ENCODE peak calls at places on chromosomes 3 and 15, in ten cellular contexts. One of them, this sample, is unnamed.

GRCh38 chr3:48034000-48034516 is 17.8 kb upstream of the MAP4 start:
- DNase-seq in stimulated activated naive B cell treated with anti-CD40 and anti-IgM and Interleukin-4, amounts not matched to agents 10 μg/mL and 1 μg/mL and 100 μg/mL, for 72 hours: no peak
- DNase-seq in NCI-H1105 treated with DMSO at 0.1 percent for 48 hours: no peak
- DNase-seq in AG08396: peak; percentile 42
- DNase-seq in LoVo: peak; percentile 27
- DNase-seq in activated CD8-positive, alpha-beta memory T cell treated with anti-CD3 and anti-CD28 coated beads, Interleukin-2, amount 50 U/mL, for 48 hours: no peak
- DNase-seq in AG09319: no peak
- DNase-seq in activated naive CD4-positive, alpha-beta T cell: no peak
- DNase-seq in hippocampal formation: no peak
- DNase-seq in T1000: no peak
- DNase-seq in this sample: no peak

GRCh38 chr3:16151109-16151508 is 23.4 kb upstream of the GALNT15 start:
- DNase-seq in stimulated activated naive B cell treated with anti-CD40 and anti-IgM and Interleukin-4, amounts not matched to agents 10 μg/mL and 1 μg/mL and 100 μg/mL, for 72 hours: no peak
- DNase-seq in NCI-H1105 treated with DMSO at 0.1 percent for 48 hours: no peak
- DNase-seq in AG08396: peak; percentile 56
- DNase-seq in LoVo: no peak
- DNase-seq in activated CD8-positive, alpha-beta memory T cell treated with anti-CD3 and anti-CD28 coated beads, Interleukin-2, amount 50 U/mL, for 48 hours: no peak
- DNase-seq in AG09319: peak; percentile 74
- DNase-seq in activated naive CD4-positive, alpha-beta T cell: no peak
- DNase-seq in hippocampal formation: no peak
- DNase-seq in T1000: peak; percentile 36
- DNase-seq in this sample: no peak

GRCh38 chr3:45179163-45179562 is 33.0 kb upstream of the CDCP1 start:
- DNase-seq in stimulated activated naive B cell treated with anti-CD40 and anti-IgM and Interleukin-4, amounts not matched to agents 10 μg/mL and 1 μg/mL and 100 μg/mL, for 72 hours: no peak
- DNase-seq in NCI-H1105 treated with DMSO at 0.1 percent for 48 hours: no peak
- DNase-seq in AG08396: no peak
- DNase-seq in LoVo: no peak
- DNase-seq in activated CD8-positive, alpha-beta memory T cell treated with anti-CD3 and anti-CD28 coated beads, Interleukin-2, amount 50 U/mL, for 48 hours: no peak
- DNase-seq in AG09319: no peak
- DNase-seq in activated naive CD4-positive, alpha-beta T cell: no peak
- DNase-seq in hippocampal formation: no peak
- DNase-seq in T1000: peak; percentile 26
- DNase-seq in this sample: no peak

GRCh38 chr15:88841201-88841600 is 38.0 kb downstream of the ACAN start:
- DNase-seq in stimulated activated naive B cell treated with anti-CD40 and anti-IgM and Interleukin-4, amounts not matched to agents 10 μg/mL and 1 μg/mL and 100 μg/mL, for 72 hours: no peak
- DNase-seq in NCI-H1105 treated with DMSO at 0.1 percent for 48 hours: no peak
- DNase-seq in AG08396: no peak
- DNase-seq in LoVo: no peak
- DNase-seq in activated CD8-positive, alpha-beta memory T cell treated with anti-CD3 and anti-CD28 coated beads, Interleukin-2, amount 50 U/mL, for 48 hours: no peak
- DNase-seq in AG09319: no peak
- DNase-seq in activated naive CD4-positive, alpha-beta T cell: no peak
- DNase-seq in hippocampal formation: no peak
- DNase-seq in T1000: no peak
- DNase-seq in this sample: no peak

GRCh38 chr3:127820871-127821853 is 1.2 kb downstream of the MGLL start:
- DNase-seq in stimulated activated naive B cell treated with anti-CD40 and anti-IgM and Interleukin-4, amounts not matched to agents 10 μg/mL and 1 μg/mL and 100 μg/mL, for 72 hours: no peak
- DNase-seq in NCI-H1105 treated with DMSO at 0.1 percent for 48 hours: peak; percentile 80
- DNase-seq in AG08396: no peak
- DNase-seq in LoVo: peak; percentile 63
- DNase-seq in activated CD8-positive, alpha-beta memory T cell treated with anti-CD3 and anti-CD28 coated beads, Interleukin-2, amount 50 U/mL, for 48 hours: no peak
- DNase-seq in AG09319: no peak
- DNase-seq in activated naive CD4-positive, alpha-beta T cell: no peak
- DNase-seq in hippocampal formation: no peak
- DNase-seq in T1000: no peak
- DNase-seq in this sample: no peak

GRCh38 chr3:32335365-32336122 is 56.1 kb upstream of the CMTM7 start:
- DNase-seq in stimulated activated naive B cell treated with anti-CD40 and anti-IgM and Interleukin-4, amounts not matched to agents 10 μg/mL and 1 μg/mL and 100 μg/mL, for 72 hours: no peak
- DNase-seq in NCI-H1105 treated with DMSO at 0.1 percent for 48 hours: no peak
- DNase-seq in AG08396: no peak
- DNase-seq in LoVo: no peak
- DNase-seq in activated CD8-positive, alpha-beta memory T cell treated with anti-CD3 and anti-CD28 coated beads, Interleukin-2, amount 50 U/mL, for 48 hours: no peak
- DNase-seq in AG09319: no peak
- DNase-seq in activated naive CD4-positive, alpha-beta T cell: no peak
- DNase-seq in hippocampal formation: no peak
- DNase-seq in T1000: no peak
- DNase-seq in this sample: no peak

GRCh38 chr3:50978991-50979667 is 304.4 kb downstream of the DOCK3 start:
- DNase-seq in stimulated activated naive B cell treated with anti-CD40 and anti-IgM and Interleukin-4, amounts not matched to agents 10 μg/mL and 1 μg/mL and 100 μg/mL, for 72 hours: no peak
- DNase-seq in NCI-H1105 treated with DMSO at 0.1 percent for 48 hours: no peak
- DNase-seq in AG08396: no peak
- DNase-seq in LoVo: no peak
- DNase-seq in activated CD8-positive, alpha-beta memory T cell treated with anti-CD3 and anti-CD28 coated beads, Interleukin-2, amount 50 U/mL, for 48 hours: no peak
- DNase-seq in AG09319: no peak
- DNase-seq in activated naive CD4-positive, alpha-beta T cell: no peak
- DNase-seq in hippocampal formation: no peak
- DNase-seq in T1000: no peak
- DNase-seq in this sample: no peak

GRCh38 chr3:46700772-46701171 is 420 bp upstream of the TMIE start:
- DNase-seq in stimulated activated naive B cell treated with anti-CD40 and anti-IgM and Interleukin-4, amounts not matched to agents 10 μg/mL and 1 μg/mL and 100 μg/mL, for 72 hours: no peak
- DNase-seq in NCI-H1105 treated with DMSO at 0.1 percent for 48 hours: peak; percentile 25
- DNase-seq in AG08396: peak; percentile 43
- DNase-seq in LoVo: no peak
- DNase-seq in activated CD8-positive, alpha-beta memory T cell treated with anti-CD3 and anti-CD28 coated beads, Interleukin-2, amount 50 U/mL, for 48 hours: no peak
- DNase-seq in AG09319: no peak
- DNase-seq in activated naive CD4-positive, alpha-beta T cell: no peak
- DNase-seq in hippocampal formation: peak; percentile 44
- DNase-seq in T1000: no peak
- DNase-seq in this sample: no peak

GRCh38 chr3:178059124-178059523 is 477.1 kb upstream of the KCNMB2 start:
- DNase-seq in stimulated activated naive B cell treated with anti-CD40 and anti-IgM and Interleukin-4, amounts not matched to agents 10 μg/mL and 1 μg/mL and 100 μg/mL, for 72 hours: no peak
- DNase-seq in NCI-H1105 treated with DMSO at 0.1 percent for 48 hours: peak; percentile 61
- DNase-seq in AG08396: no peak
- DNase-seq in LoVo: no peak
- DNase-seq in activated CD8-positive, alpha-beta memory T cell treated with anti-CD3 and anti-CD28 coated beads, Interleukin-2, amount 50 U/mL, for 48 hours: no peak
- DNase-seq in AG09319: no peak
- DNase-seq in activated naive CD4-positive, alpha-beta T cell: no peak
- DNase-seq in hippocampal formation: no peak
- DNase-seq in T1000: no peak
- DNase-seq in this sample: no peak

GRCh38 chr3:137035631-137036030 is 77.8 kb downstream of the IL20RB start:
- DNase-seq in stimulated activated naive B cell treated with anti-CD40 and anti-IgM and Interleukin-4, amounts not matched to agents 10 μg/mL and 1 μg/mL and 100 μg/mL, for 72 hours: no peak
- DNase-seq in NCI-H1105 treated with DMSO at 0.1 percent for 48 hours: no peak
- DNase-seq in AG08396: peak; percentile 41
- DNase-seq in LoVo: no peak
- DNase-seq in activated CD8-positive, alpha-beta memory T cell treated with anti-CD3 and anti-CD28 coated beads, Interleukin-2, amount 50 U/mL, for 48 hours: no peak
- DNase-seq in AG09319: no peak
- DNase-seq in activated naive CD4-positive, alpha-beta T cell: no peak
- DNase-seq in hippocampal formation: no peak
- DNase-seq in T1000: no peak
- DNase-seq in this sample: no peak

GRCh38 chr3:161354554-161354953 is 16.8 kb downstream of the SPTSSB start:
- DNase-seq in stimulated activated naive B cell treated with anti-CD40 and anti-IgM and Interleukin-4, amounts not matched to agents 10 μg/mL and 1 μg/mL and 100 μg/mL, for 72 hours: no peak
- DNase-seq in NCI-H1105 treated with DMSO at 0.1 percent for 48 hours: no peak
- DNase-seq in AG08396: no peak
- DNase-seq in LoVo: no peak
- DNase-seq in activated CD8-positive, alpha-beta memory T cell treated with anti-CD3 and anti-CD28 coated beads, Interleukin-2, amount 50 U/mL, for 48 hours: no peak
- DNase-seq in AG09319: no peak
- DNase-seq in activated naive CD4-positive, alpha-beta T cell: no peak
- DNase-seq in hippocampal formation: no peak
- DNase-seq in T1000: no peak
- DNase-seq in this sample: no peak

GRCh38 chr3:160129459-160130061 is 95.7 kb upstream of the C3orf80 start:
- DNase-seq in stimulated activated naive B cell treated with anti-CD40 and anti-IgM and Interleukin-4, amounts not matched to agents 10 μg/mL and 1 μg/mL and 100 μg/mL, for 72 hours: no peak
- DNase-seq in NCI-H1105 treated with DMSO at 0.1 percent for 48 hours: no peak
- DNase-seq in AG08396: peak; percentile 75
- DNase-seq in LoVo: peak; percentile 38
- DNase-seq in activated CD8-positive, alpha-beta memory T cell treated with anti-CD3 and anti-CD28 coated beads, Interleukin-2, amount 50 U/mL, for 48 hours: no peak
- DNase-seq in AG09319: peak; percentile 89
- DNase-seq in activated naive CD4-positive, alpha-beta T cell: no peak
- DNase-seq in hippocampal formation: no peak
- DNase-seq in T1000: peak; percentile 16
- DNase-seq in this sample: no peak

GRCh38 chr3:71054312-71054711 is 529.2 kb downstream of the FOXP1 start:
- DNase-seq in stimulated activated naive B cell treated with anti-CD40 and anti-IgM and Interleukin-4, amounts not matched to agents 10 μg/mL and 1 μg/mL and 100 μg/mL, for 72 hours: no peak
- DNase-seq in NCI-H1105 treated with DMSO at 0.1 percent for 48 hours: no peak
- DNase-seq in AG08396: no peak
- DNase-seq in LoVo: no peak
- DNase-seq in activated CD8-positive, alpha-beta memory T cell treated with anti-CD3 and anti-CD28 coated beads, Interleukin-2, amount 50 U/mL, for 48 hours: no peak
- DNase-seq in AG09319: no peak
- DNase-seq in activated naive CD4-positive, alpha-beta T cell: no peak
- DNase-seq in hippocampal formation: no peak
- DNase-seq in T1000: no peak
- DNase-seq in this sample: no peak

GRCh38 chr15:23835944-23836343 is 148.8 kb upstream of the NDN start:
- DNase-seq in stimulated activated naive B cell treated with anti-CD40 and anti-IgM and Interleukin-4, amounts not matched to agents 10 μg/mL and 1 μg/mL and 100 μg/mL, for 72 hours: no peak
- DNase-seq in NCI-H1105 treated with DMSO at 0.1 percent for 48 hours: no peak
- DNase-seq in AG08396: no peak
- DNase-seq in LoVo: no peak
- DNase-seq in activated CD8-positive, alpha-beta memory T cell treated with anti-CD3 and anti-CD28 coated beads, Interleukin-2, amount 50 U/mL, for 48 hours: no peak
- DNase-seq in AG09319: no peak
- DNase-seq in activated naive CD4-positive, alpha-beta T cell: no peak
- DNase-seq in hippocampal formation: no peak
- DNase-seq in T1000: no peak
- DNase-seq in this sample: no peak

GRCh38 chr3:124648551-124648950 is 81.7 kb upstream of the UMPS start:
- DNase-seq in stimulated activated naive B cell treated with anti-CD40 and anti-IgM and Interleukin-4, amounts not matched to agents 10 μg/mL and 1 μg/mL and 100 μg/mL, for 72 hours: no peak
- DNase-seq in NCI-H1105 treated with DMSO at 0.1 percent for 48 hours: no peak
- DNase-seq in AG08396: no peak
- DNase-seq in LoVo: no peak
- DNase-seq in activated CD8-positive, alpha-beta memory T cell treated with anti-CD3 and anti-CD28 coated beads, Interleukin-2, amount 50 U/mL, for 48 hours: no peak
- DNase-seq in AG09319: no peak
- DNase-seq in activated naive CD4-positive, alpha-beta T cell: no peak
- DNase-seq in hippocampal formation: no peak
- DNase-seq in T1000: no peak
- DNase-seq in this sample: no peak

GRCh38 chr3:99843590-99844260 is 26.1 kb downstream of the CMSS1 start:
- DNase-seq in stimulated activated naive B cell treated with anti-CD40 and anti-IgM and Interleukin-4, amounts not matched to agents 10 μg/mL and 1 μg/mL and 100 μg/mL, for 72 hours: no peak
- DNase-seq in NCI-H1105 treated with DMSO at 0.1 percent for 48 hours: no peak
- DNase-seq in AG08396: no peak
- DNase-seq in LoVo: no peak
- DNase-seq in activated CD8-positive, alpha-beta memory T cell treated with anti-CD3 and anti-CD28 coated beads, Interleukin-2, amount 50 U/mL, for 48 hours: no peak
- DNase-seq in AG09319: no peak
- DNase-seq in activated naive CD4-positive, alpha-beta T cell: no peak
- DNase-seq in hippocampal formation: no peak
- DNase-seq in T1000: no peak
- DNase-seq in this sample: no peak

GRCh38 chr3:111965484-111965883 is 13.3 kb upstream of the ABHD10 start:
- DNase-seq in stimulated activated naive B cell treated with anti-CD40 and anti-IgM and Interleukin-4, amounts not matched to agents 10 μg/mL and 1 μg/mL and 100 μg/mL, for 72 hours: no peak
- DNase-seq in NCI-H1105 treated with DMSO at 0.1 percent for 48 hours: no peak
- DNase-seq in AG08396: no peak
- DNase-seq in LoVo: no peak
- DNase-seq in activated CD8-positive, alpha-beta memory T cell treated with anti-CD3 and anti-CD28 coated beads, Interleukin-2, amount 50 U/mL, for 48 hours: no peak
- DNase-seq in AG09319: no peak
- DNase-seq in activated naive CD4-positive, alpha-beta T cell: no peak
- DNase-seq in hippocampal formation: no peak
- DNase-seq in T1000: no peak
- DNase-seq in this sample: no peak

GRCh38 chr3:73094951-73095350 is 33.5 kb downstream of the EBLN2 start:
- DNase-seq in stimulated activated naive B cell treated with anti-CD40 and anti-IgM and Interleukin-4, amounts not matched to agents 10 μg/mL and 1 μg/mL and 100 μg/mL, for 72 hours: no peak
- DNase-seq in NCI-H1105 treated with DMSO at 0.1 percent for 48 hours: no peak
- DNase-seq in AG08396: no peak
- DNase-seq in LoVo: no peak
- DNase-seq in activated CD8-positive, alpha-beta memory T cell treated with anti-CD3 and anti-CD28 coated beads, Interleukin-2, amount 50 U/mL, for 48 hours: no peak
- DNase-seq in AG09319: no peak
- DNase-seq in activated naive CD4-positive, alpha-beta T cell: no peak
- DNase-seq in hippocampal formation: no peak
- DNase-seq in T1000: no peak
- DNase-seq in this sample: peak; percentile 64

GRCh38 chr15:47349179-47349578 is 368.1 kb upstream of the SEMA6D start:
- DNase-seq in stimulated activated naive B cell treated with anti-CD40 and anti-IgM and Interleukin-4, amounts not matched to agents 10 μg/mL and 1 μg/mL and 100 μg/mL, for 72 hours: no peak
- DNase-seq in NCI-H1105 treated with DMSO at 0.1 percent for 48 hours: peak; percentile 87
- DNase-seq in AG08396: no peak
- DNase-seq in LoVo: no peak
- DNase-seq in activated CD8-positive, alpha-beta memory T cell treated with anti-CD3 and anti-CD28 coated beads, Interleukin-2, amount 50 U/mL, for 48 hours: no peak
- DNase-seq in AG09319: no peak
- DNase-seq in activated naive CD4-positive, alpha-beta T cell: no peak
- DNase-seq in hippocampal formation: no peak
- DNase-seq in T1000: no peak
- DNase-seq in this sample: no peak

GRCh38 chr3:29285356-29286070 is 4.6 kb downstream of the RBMS3 start:
- DNase-seq in stimulated activated naive B cell treated with anti-CD40 and anti-IgM and Interleukin-4, amounts not matched to agents 10 μg/mL and 1 μg/mL and 100 μg/mL, for 72 hours: no peak
- DNase-seq in NCI-H1105 treated with DMSO at 0.1 percent for 48 hours: no peak
- DNase-seq in AG08396: peak; percentile 8
- DNase-seq in LoVo: no peak
- DNase-seq in activated CD8-positive, alpha-beta memory T cell treated with anti-CD3 and anti-CD28 coated beads, Interleukin-2, amount 50 U/mL, for 48 hours: no peak
- DNase-seq in AG09319: no peak
- DNase-seq in activated naive CD4-positive, alpha-beta T cell: no peak
- DNase-seq in hippocampal formation: no peak
- DNase-seq in T1000: no peak
- DNase-seq in this sample: no peak

GRCh38 chr3:44554626-44555592 is at the start of gene ZKSCAN7:
- DNase-seq in stimulated activated naive B cell treated with anti-CD40 and anti-IgM and Interleukin-4, amounts not matched to agents 10 μg/mL and 1 μg/mL and 100 μg/mL, for 72 hours: peak; percentile 66
- DNase-seq in NCI-H1105 treated with DMSO at 0.1 percent for 48 hours: no peak
- DNase-seq in AG08396: peak; percentile 85
- DNase-seq in LoVo: no peak
- DNase-seq in activated CD8-positive, alpha-beta memory T cell treated with anti-CD3 and anti-CD28 coated beads, Interleukin-2, amount 50 U/mL, for 48 hours: peak; percentile 84
- DNase-seq in AG09319: no peak
- DNase-seq in activated naive CD4-positive, alpha-beta T cell: peak; percentile 8
- DNase-seq in hippocampal formation: peak; percentile 37
- DNase-seq in T1000: peak; percentile 41
- DNase-seq in this sample: peak; percentile 82

GRCh38 chr3:135538123-135538522 is 427.4 kb upstream of the PPP2R3A start:
- DNase-seq in stimulated activated naive B cell treated with anti-CD40 and anti-IgM and Interleukin-4, amounts not matched to agents 10 μg/mL and 1 μg/mL and 100 μg/mL, for 72 hours: no peak
- DNase-seq in NCI-H1105 treated with DMSO at 0.1 percent for 48 hours: no peak
- DNase-seq in AG08396: no peak
- DNase-seq in LoVo: no peak
- DNase-seq in activated CD8-positive, alpha-beta memory T cell treated with anti-CD3 and anti-CD28 coated beads, Interleukin-2, amount 50 U/mL, for 48 hours: no peak
- DNase-seq in AG09319: no peak
- DNase-seq in activated naive CD4-positive, alpha-beta T cell: no peak
- DNase-seq in hippocampal formation: no peak
- DNase-seq in T1000: no peak
- DNase-seq in this sample: no peak

GRCh38 chr3:139110072-139110830 is 65.6 kb upstream of the PRR23C start:
- DNase-seq in stimulated activated naive B cell treated with anti-CD40 and anti-IgM and Interleukin-4, amounts not matched to agents 10 μg/mL and 1 μg/mL and 100 μg/mL, for 72 hours: no peak
- DNase-seq in NCI-H1105 treated with DMSO at 0.1 percent for 48 hours: peak; percentile 62
- DNase-seq in AG08396: no peak
- DNase-seq in LoVo: no peak
- DNase-seq in activated CD8-positive, alpha-beta memory T cell treated with anti-CD3 and anti-CD28 coated beads, Interleukin-2, amount 50 U/mL, for 48 hours: no peak
- DNase-seq in AG09319: no peak
- DNase-seq in activated naive CD4-positive, alpha-beta T cell: no peak
- DNase-seq in hippocampal formation: no peak
- DNase-seq in T1000: no peak
- DNase-seq in this sample: peak; percentile 29

GRCh38 chr3:31634485-31634884 is 101.8 kb downstream of the STT3B start:
- DNase-seq in stimulated activated naive B cell treated with anti-CD40 and anti-IgM and Interleukin-4, amounts not matched to agents 10 μg/mL and 1 μg/mL and 100 μg/mL, for 72 hours: no peak
- DNase-seq in NCI-H1105 treated with DMSO at 0.1 percent for 48 hours: no peak
- DNase-seq in AG08396: peak; percentile 5
- DNase-seq in LoVo: no peak
- DNase-seq in activated CD8-positive, alpha-beta memory T cell treated with anti-CD3 and anti-CD28 coated beads, Interleukin-2, amount 50 U/mL, for 48 hours: no peak
- DNase-seq in AG09319: peak; percentile 75
- DNase-seq in activated naive CD4-positive, alpha-beta T cell: no peak
- DNase-seq in hippocampal formation: no peak
- DNase-seq in T1000: no peak
- DNase-seq in this sample: no peak

GRCh38 chr3:121747976-121748375 is 1.6 kb downstream of the GOLGB1 start:
- DNase-seq in stimulated activated naive B cell treated with anti-CD40 and anti-IgM and Interleukin-4, amounts not matched to agents 10 μg/mL and 1 μg/mL and 100 μg/mL, for 72 hours: no peak
- DNase-seq in NCI-H1105 treated with DMSO at 0.1 percent for 48 hours: no peak
- DNase-seq in AG08396: no peak
- DNase-seq in LoVo: no peak
- DNase-seq in activated CD8-positive, alpha-beta memory T cell treated with anti-CD3 and anti-CD28 coated beads, Interleukin-2, amount 50 U/mL, for 48 hours: no peak
- DNase-seq in AG09319: no peak
- DNase-seq in activated naive CD4-positive, alpha-beta T cell: no peak
- DNase-seq in hippocampal formation: no peak
- DNase-seq in T1000: no peak
- DNase-seq in this sample: no peak

GRCh38 chr15:92667291-92667904 is 11.8 kb upstream of the FAM174B start:
- DNase-seq in stimulated activated naive B cell treated with anti-CD40 and anti-IgM and Interleukin-4, amounts not matched to agents 10 μg/mL and 1 μg/mL and 100 μg/mL, for 72 hours: no peak
- DNase-seq in NCI-H1105 treated with DMSO at 0.1 percent for 48 hours: peak; percentile 65
- DNase-seq in AG08396: no peak
- DNase-seq in LoVo: no peak
- DNase-seq in activated CD8-positive, alpha-beta memory T cell treated with anti-CD3 and anti-CD28 coated beads, Interleukin-2, amount 50 U/mL, for 48 hours: no peak
- DNase-seq in AG09319: no peak
- DNase-seq in activated naive CD4-positive, alpha-beta T cell: no peak
- DNase-seq in hippocampal formation: no peak
- DNase-seq in T1000: no peak
- DNase-seq in this sample: peak; percentile 39

GRCh38 chr3:148173836-148174235 is 523.9 kb upstream of the AGTR1 start:
- DNase-seq in stimulated activated naive B cell treated with anti-CD40 and anti-IgM and Interleukin-4, amounts not matched to agents 10 μg/mL and 1 μg/mL and 100 μg/mL, for 72 hours: no peak
- DNase-seq in NCI-H1105 treated with DMSO at 0.1 percent for 48 hours: no peak
- DNase-seq in AG08396: no peak
- DNase-seq in LoVo: no peak
- DNase-seq in activated CD8-positive, alpha-beta memory T cell treated with anti-CD3 and anti-CD28 coated beads, Interleukin-2, amount 50 U/mL, for 48 hours: no peak
- DNase-seq in AG09319: no peak
- DNase-seq in activated naive CD4-positive, alpha-beta T cell: no peak
- DNase-seq in hippocampal formation: no peak
- DNase-seq in T1000: no peak
- DNase-seq in this sample: no peak

GRCh38 chr3:46966811-46967210 is 9.7 kb downstream of the CCDC12 start:
- DNase-seq in stimulated activated naive B cell treated with anti-CD40 and anti-IgM and Interleukin-4, amounts not matched to agents 10 μg/mL and 1 μg/mL and 100 μg/mL, for 72 hours: no peak
- DNase-seq in NCI-H1105 treated with DMSO at 0.1 percent for 48 hours: no peak
- DNase-seq in AG08396: no peak
- DNase-seq in LoVo: no peak
- DNase-seq in activated CD8-positive, alpha-beta memory T cell treated with anti-CD3 and anti-CD28 coated beads, Interleukin-2, amount 50 U/mL, for 48 hours: no peak
- DNase-seq in AG09319: no peak
- DNase-seq in activated naive CD4-positive, alpha-beta T cell: no peak
- DNase-seq in hippocampal formation: no peak
- DNase-seq in T1000: no peak
- DNase-seq in this sample: no peak